ENCODE peak calls at places on chromosome 16, in eight cellular contexts. P is fibroblast of lung, J is PC-3, S is foreskin fibroblast, H is MCF 10A, A is dorsolateral prefrontal cortex, G is heart left ventricle, X is nephron progenitor cell. L is an unnamed sample.

GRCh38 chr16:56193951-56194726 is 2.9 kb downstream of the GNAO1 start:
- DNase-seq in H (peak; percentile 53), P (peak; percentile 69), G (peak; percentile 88), S (peak; percentile 64), X (peak; percentile 97), A (peak; percentile 82), J (no peak), L (peak; percentile 46)

GRCh38 chr16:23807028-23807427 is 28.8 kb upstream of the PRKCB start:
- DNase-seq in A (no peak), P (no peak), X (no peak), H (no peak), G (peak; percentile 26), J (no peak), S (no peak), L (no peak)

GRCh38 chr16:55853114-55853513 is 20.2 kb upstream of the CES1 start:
- DNase-seq in S (peak; percentile 55), P (no peak), J (peak; percentile 14), A (no peak), G (no peak), X (no peak), H (peak; percentile 32), L (no peak)

GRCh38 chr16:46857261-46857962 is 26.4 kb upstream of the C16orf87 start:
- DNase-seq in G (no peak), A (peak; percentile 56), P (peak; percentile 67), J (peak; percentile 44), S (peak; percentile 88), X (peak; percentile 30), H (peak; percentile 38), L (no peak)

GRCh38 chr16:996672-997071 is 15.1 kb downstream of the SOX8 start:
- DNase-seq in A (no peak), P (no peak), G (no peak), S (no peak), X (no peak), H (no peak), J (no peak), L (no peak)

GRCh38 chr16:1338119-1338730 is 4.8 kb downstream of the BAIAP3 start:
- DNase-seq in H (peak; percentile 20), X (peak; percentile 70), S (no peak), A (no peak), P (no peak), G (no peak), J (peak; percentile 51), L (peak; percentile 67)

GRCh38 chr16:46555981-46556380 is 65.2 kb downstream of the SHCBP1 start:
- DNase-seq in P (no peak), G (no peak), A (no peak), H (no peak), X (no peak), S (peak; percentile 4), J (peak; percentile 44), L (no peak)

GRCh38 chr16:50974438-50975036 is 176.5 kb downstream of the SALL1 start:
- DNase-seq in G (no peak), J (no peak), H (peak; percentile 51), A (no peak), S (no peak), P (no peak), X (no peak), L (no peak)

GRCh38 chr16:66228791-66229190 is 137.7 kb upstream of the CDH5 start:
- DNase-seq in X (no peak), S (no peak), J (no peak), A (no peak), H (peak; percentile 62), P (peak; percentile 59), G (no peak), L (no peak)

GRCh38 chr16:29321585-29321984 is 84.9 kb downstream of the NPIPB11 start:
- DNase-seq in A (no peak), J (no peak), P (no peak), S (no peak), X (no peak), H (no peak), G (no peak), L (no peak)

GRCh38 chr16:52050418-52050817 is 496.5 kb downstream of the TOX3 start:
- DNase-seq in A (no peak), H (peak; percentile 76), S (peak; percentile 0), J (no peak), P (peak; percentile 9), G (no peak), X (no peak), L (no peak)

GRCh38 chr16:5056347-5056746 is 9.4 kb downstream of the C16orf89 start:
- DNase-seq in X (peak; percentile 49), G (no peak), S (peak; percentile 48), H (peak; percentile 37), P (no peak), J (peak; percentile 18), A (no peak), L (no peak)
- TF ChIP-seq CTCF in X (peak; percentile 47), G (no peak), S (peak; percentile 45), H (peak; percentile 17), P (peak; percentile 33), J (peak; percentile 58), A (no peak), L (peak; percentile 39)

DNA sequence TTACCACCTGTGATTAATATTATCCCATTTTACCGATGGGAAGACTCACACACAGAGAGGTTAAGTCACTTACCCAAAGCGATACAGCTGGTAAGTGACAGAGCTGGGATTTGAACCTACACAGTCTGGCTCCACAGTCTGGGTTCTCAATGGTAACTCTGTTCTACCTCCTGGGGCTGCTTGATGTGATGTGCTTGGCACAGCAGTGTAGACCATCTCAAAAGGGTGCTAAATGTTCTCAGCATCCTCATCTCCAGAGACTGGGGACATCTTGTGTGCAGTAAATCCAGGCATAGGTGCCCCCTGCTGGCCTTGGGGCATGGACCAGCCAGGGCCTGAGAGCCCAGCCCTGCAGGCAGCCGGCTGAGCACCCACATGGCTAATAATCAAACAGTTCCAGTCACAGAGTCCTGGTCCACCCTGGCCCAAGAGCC is 15.4 kb upstream of the KATNB1 start:
- DNase-seq in G (peak; percentile 47), A (no peak), X (peak; percentile 56), S (peak; percentile 74), H (peak; percentile 69), J (peak; percentile 54), P (peak; percentile 36), L (no peak)
- TF ChIP-seq CTCF in G (peak; percentile 43), A (peak; percentile 47), X (peak; percentile 46), S (peak; percentile 75), H (peak; percentile 64), J (peak; percentile 75), P (peak; percentile 46), L (peak; percentile 29)

GRCh38 chr16:78200023-78200389 is 100.6 kb downstream of the WWOX start:
- DNase-seq in X (no peak), H (no peak), G (no peak), A (no peak), S (no peak), J (no peak), P (no peak), L (no peak)
- TF ChIP-seq CTCF in X (no peak), H (no peak), G (no peak), A (no peak), S (no peak), J (no peak), P (no peak), L (no peak)

DNA sequence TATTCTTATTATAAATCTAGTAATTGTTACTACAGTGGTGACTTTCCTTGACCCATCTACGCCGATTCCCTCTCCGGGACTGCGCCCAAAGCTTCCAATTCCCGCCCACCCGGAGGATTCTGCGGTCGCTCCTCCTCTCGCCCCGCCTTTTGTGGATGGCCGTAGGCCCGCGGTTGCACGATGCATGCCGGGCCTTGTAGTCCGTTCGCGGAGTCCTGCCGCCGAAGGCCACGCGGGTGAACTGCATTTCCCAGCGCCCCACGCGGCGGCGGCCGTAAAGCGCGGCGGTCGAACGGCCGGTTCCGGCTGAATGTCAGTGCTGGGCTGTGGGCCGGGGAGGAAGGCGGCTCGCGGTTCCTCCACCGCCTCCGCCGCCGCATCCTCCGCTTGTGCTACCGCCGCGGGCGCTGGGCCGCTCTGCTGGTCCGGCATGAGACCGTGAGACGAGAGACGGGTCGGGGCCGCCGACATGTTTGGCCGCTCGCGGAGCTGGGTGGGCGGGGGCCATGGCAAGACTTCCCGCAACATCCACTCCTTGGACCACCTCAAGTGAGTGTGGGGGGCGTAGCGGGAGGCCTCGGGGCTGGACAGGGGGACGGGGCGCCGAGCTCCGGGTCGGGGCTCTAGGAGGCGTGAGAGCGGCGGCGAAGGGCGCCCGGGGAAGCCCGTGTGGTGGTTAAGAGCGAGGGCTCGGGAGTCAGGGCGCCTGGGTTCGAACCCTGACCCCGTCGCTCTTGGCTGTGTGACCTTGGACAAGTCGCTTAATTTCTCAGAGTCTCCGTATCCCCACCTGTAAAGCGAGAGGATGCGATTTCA is at the start of gene CLEC16A:
- DNase-seq in P (peak; percentile 95), S (peak; percentile 99), X (peak; percentile 97), H (peak; percentile 95), J (peak; percentile 94), G (peak; percentile 99), A (peak; percentile 98), L (peak; percentile 79)
- TF ChIP-seq CTCF in P (no peak), S (no peak), X (no peak), H (no peak), J (no peak), G (no peak), A (peak; percentile 32), L (no peak)

GRCh38 chr16:75476817-75477216 is 12.3 kb upstream of the TMEM170A start:
- DNase-seq in G (no peak), J (peak; percentile 48), P (no peak), A (no peak), X (no peak), H (peak; percentile 33), S (no peak), L (no peak)

GRCh38 chr16:75466760-75467159 is 2.3 kb upstream of the TMEM170A start:
- DNase-seq in P (no peak), G (no peak), J (no peak), A (no peak), H (no peak), S (no peak), X (no peak), L (no peak)

GRCh38 chr16:75475420-75475847 is 10.9 kb upstream of the TMEM170A start:
- DNase-seq in X (no peak), G (no peak), P (no peak), A (no peak), H (no peak), S (no peak), J (no peak), L (no peak)

GRCh38 chr16:75472908-75473877 is 8.7 kb upstream of the TMEM170A start:
- DNase-seq in G (no peak), S (no peak), H (no peak), P (no peak), X (no peak), A (no peak), J (no peak), L (no peak)

DNA sequence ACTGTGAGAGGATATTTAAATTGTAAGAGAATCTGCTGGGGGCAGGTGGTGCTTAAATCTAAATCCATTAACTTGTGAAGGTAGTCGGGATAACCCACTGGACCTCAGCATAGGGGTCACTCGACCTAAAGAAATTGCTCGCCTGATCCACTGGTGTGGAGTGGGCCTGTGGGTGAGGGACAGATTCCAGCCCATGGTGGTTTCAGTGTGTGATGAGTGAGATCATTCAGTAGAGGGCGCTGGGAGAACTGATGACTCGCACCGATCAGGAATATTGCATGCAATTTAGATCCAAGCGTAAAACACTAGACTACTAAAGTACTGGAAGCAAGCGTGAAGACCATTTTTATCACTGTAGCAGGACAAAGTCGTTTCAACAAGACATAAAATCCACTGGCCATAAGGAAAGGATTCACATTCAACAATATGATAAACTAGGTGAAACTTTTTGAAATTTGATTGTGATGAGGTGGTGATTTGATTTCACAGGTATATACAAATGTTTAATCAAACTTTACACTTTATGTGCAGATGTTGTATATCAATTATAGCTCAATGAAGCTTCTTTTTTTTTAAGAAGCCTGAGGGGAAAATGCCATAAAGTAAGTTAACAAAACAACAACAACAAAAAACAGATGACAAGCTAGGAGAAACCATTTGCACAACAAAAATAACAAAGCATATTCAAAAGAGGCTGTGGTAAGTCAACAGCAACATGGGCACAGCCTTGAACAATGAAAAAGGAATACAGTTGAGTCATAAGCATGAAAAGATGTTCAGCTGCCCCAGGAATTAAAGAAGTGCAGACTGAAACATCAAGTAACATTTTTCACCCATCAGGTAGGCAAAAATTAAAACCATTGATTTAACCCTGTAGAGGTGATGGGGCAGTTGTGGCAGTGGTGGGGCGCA is 7.5 kb upstream of the TMEM170A start:
- DNase-seq in P (peak; percentile 44), A (peak; percentile 54), H (peak; percentile 74), X (peak; percentile 45), J (peak; percentile 69), G (peak; percentile 54), S (peak; percentile 80), L (peak; percentile 40)
- TF ChIP-seq CTCF in P (peak; percentile 68), A (peak; percentile 79), H (peak; percentile 77), X (peak; percentile 62), J (peak; percentile 83), G (peak; percentile 63), S (peak; percentile 68), L (peak; percentile 87)

L was measured in D721Med.